ENCODE peak calls at places on chromosomes 11 and 22, in seven cellular contexts. One of them, this sample, is unnamed. For H3K9me3 and H3K4me1, the result is how much of the 10 kb centered on the place peaks cover.

GRCh38 chr11:33376331-33377099 is 119.3 kb downstream of the HIPK3 start:
- DNase-seq in PC-9: no peak
- DNase-seq in iPS DF 6.9: no peak
- DNase-seq in lower lobe of right lung: no peak
- DNase-seq in adrenal gland: no peak
- DNase-seq in neural progenitor cell: peak
- DNase-seq in mammary epithelial cell: peak
- DNase-seq in this sample: peak

GRCh38 chr11:3824714-3825472 is 15.9 kb downstream of the RHOG start:
- DNase-seq in PC-9: no peak
- DNase-seq in iPS DF 6.9: peak
- DNase-seq in lower lobe of right lung: peak
- DNase-seq in adrenal gland: peak
- DNase-seq in neural progenitor cell: peak
- DNase-seq in mammary epithelial cell: no peak
- DNase-seq in this sample: peak

GRCh38 chr11:84091212-84091986 is 805.2 kb upstream of the CCDC90B start:
- DNase-seq in PC-9: no peak
- DNase-seq in iPS DF 6.9: no peak
- DNase-seq in lower lobe of right lung: no peak
- DNase-seq in adrenal gland: peak
- DNase-seq in neural progenitor cell: no peak
- DNase-seq in mammary epithelial cell: no peak
- DNase-seq in this sample: no peak

GRCh38 chr11:34346551-34346950 is 11.3 kb downstream of the ABTB2 start:
- DNase-seq in PC-9: peak
- DNase-seq in iPS DF 6.9: no peak
- DNase-seq in lower lobe of right lung: no peak
- DNase-seq in adrenal gland: peak
- DNase-seq in neural progenitor cell: no peak
- DNase-seq in mammary epithelial cell: peak
- DNase-seq in this sample: no peak

GRCh38 chr11:6438979-6439571 is 1.7 kb downstream of the HPX start:
- DNase-seq in PC-9: no peak
- DNase-seq in iPS DF 6.9: no peak
- DNase-seq in lower lobe of right lung: no peak
- DNase-seq in adrenal gland: peak
- DNase-seq in neural progenitor cell: peak
- DNase-seq in mammary epithelial cell: peak
- DNase-seq in this sample: peak

GRCh38 chr22:45502215-45503070 is at the start of gene FBLN1:
- DNase-seq in PC-9: peak
- DNase-seq in iPS DF 6.9: no peak
- DNase-seq in lower lobe of right lung: peak
- DNase-seq in adrenal gland: no peak
- DNase-seq in neural progenitor cell: peak
- DNase-seq in mammary epithelial cell: no peak
- DNase-seq in this sample: peak

GRCh38 chr11:74460481-74461154 is 6.7 kb downstream of the KCNE3 start:
- DNase-seq in PC-9: peak
- DNase-seq in iPS DF 6.9: no peak
- DNase-seq in lower lobe of right lung: no peak
- DNase-seq in adrenal gland: no peak
- DNase-seq in neural progenitor cell: no peak
- DNase-seq in mammary epithelial cell: peak
- DNase-seq in this sample: no peak

GRCh38 chr11:44066732-44067131 is 662 bp downstream of the ACCS start:
- DNase-seq in PC-9: peak
- DNase-seq in iPS DF 6.9: no peak
- DNase-seq in lower lobe of right lung: no peak
- DNase-seq in adrenal gland: no peak
- DNase-seq in neural progenitor cell: no peak
- DNase-seq in mammary epithelial cell: peak
- DNase-seq in this sample: peak

GRCh38 chr11:120260616-120261015 is 20.7 kb downstream of the POU2F3 start:
- DNase-seq in PC-9: no peak
- DNase-seq in iPS DF 6.9: no peak
- DNase-seq in lower lobe of right lung: no peak
- DNase-seq in adrenal gland: no peak
- DNase-seq in neural progenitor cell: no peak
- DNase-seq in mammary epithelial cell: no peak
- DNase-seq in this sample: no peak
- H3K9me3 ChIP-seq in PC-9: under half
- H3K9me3 ChIP-seq in iPS DF 6.9: under half
- H3K9me3 ChIP-seq in lower lobe of right lung: under half
- H3K9me3 ChIP-seq in adrenal gland: under half
- H3K9me3 ChIP-seq in neural progenitor cell: under half
- H3K9me3 ChIP-seq in mammary epithelial cell: under half
- H3K9me3 ChIP-seq in this sample: under half

DNA sequence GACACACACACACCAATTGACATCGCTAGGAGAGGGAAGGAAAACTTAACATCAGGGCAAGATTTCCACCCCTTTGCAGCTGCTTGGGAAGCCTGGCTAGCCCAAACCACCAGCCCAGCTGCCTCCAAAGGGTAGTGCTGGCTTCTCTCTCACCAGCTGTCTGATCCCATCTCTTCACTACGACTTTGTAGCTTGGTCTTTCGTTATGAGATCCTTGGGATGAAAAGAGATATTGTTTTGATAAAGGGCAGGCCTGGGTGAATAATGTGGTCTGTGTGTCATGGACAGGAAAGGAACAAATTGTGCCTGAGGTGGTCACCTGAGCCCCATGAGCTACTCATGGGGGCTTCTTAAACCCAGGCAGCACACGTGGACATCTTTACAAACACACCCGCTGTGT is 101.9 kb downstream of the ARL14EP start:
- DNase-seq in PC-9: no peak
- DNase-seq in iPS DF 6.9: no peak
- DNase-seq in lower lobe of right lung: no peak
- DNase-seq in adrenal gland: no peak
- DNase-seq in neural progenitor cell: no peak
- DNase-seq in mammary epithelial cell: no peak
- DNase-seq in this sample: no peak
- H3K4me1 ChIP-seq in PC-9: under half
- H3K4me1 ChIP-seq in iPS DF 6.9: under half
- H3K4me1 ChIP-seq in lower lobe of right lung: under half
- H3K4me1 ChIP-seq in adrenal gland: under half
- H3K4me1 ChIP-seq in neural progenitor cell: under half
- H3K4me1 ChIP-seq in mammary epithelial cell: under half
- H3K4me1 ChIP-seq in this sample: under half

DNA sequence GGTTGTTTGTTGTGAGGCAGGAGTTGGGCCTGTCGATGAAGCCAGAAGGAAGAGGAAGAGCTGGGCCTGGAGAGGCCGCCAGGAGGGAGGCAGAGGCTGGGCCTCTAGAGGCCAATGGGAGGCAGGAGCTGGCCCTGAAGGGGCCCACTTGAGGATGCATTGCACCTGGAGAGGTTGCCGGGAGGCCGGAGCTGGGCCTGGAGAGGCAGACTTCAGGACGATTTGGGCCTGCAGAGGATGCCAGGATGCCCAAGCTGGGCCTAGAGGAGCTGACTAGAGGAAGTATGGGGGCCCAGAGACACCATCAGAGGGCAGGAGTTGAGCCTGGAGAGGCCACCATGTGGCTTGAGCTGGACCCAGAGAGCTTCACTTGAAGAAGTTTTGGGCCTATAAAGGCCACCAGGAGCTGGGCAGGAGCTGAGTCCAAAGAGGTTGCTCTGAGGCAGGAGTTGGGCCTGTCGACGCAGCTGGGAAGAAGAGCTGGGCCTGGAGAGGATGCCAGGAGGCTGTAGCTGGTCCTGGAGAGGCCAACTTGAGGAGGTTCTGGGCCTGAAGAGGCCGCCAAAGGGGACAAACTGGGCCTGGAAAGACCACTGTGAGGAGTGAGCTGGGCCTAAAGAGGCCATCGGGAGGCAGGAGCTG is 39.0 kb downstream of the OR4C45 start:
- DNase-seq in PC-9: no peak
- DNase-seq in iPS DF 6.9: no peak
- DNase-seq in lower lobe of right lung: no peak
- DNase-seq in adrenal gland: no peak
- DNase-seq in neural progenitor cell: no peak
- DNase-seq in mammary epithelial cell: no peak
- DNase-seq in this sample: no peak
- H3K9me3 ChIP-seq in PC-9: under half
- H3K9me3 ChIP-seq in iPS DF 6.9: under half
- H3K9me3 ChIP-seq in lower lobe of right lung: under half
- H3K9me3 ChIP-seq in adrenal gland: under half
- H3K9me3 ChIP-seq in neural progenitor cell: under half
- H3K9me3 ChIP-seq in mammary epithelial cell: under half
- H3K9me3 ChIP-seq in this sample: under half

DNA sequence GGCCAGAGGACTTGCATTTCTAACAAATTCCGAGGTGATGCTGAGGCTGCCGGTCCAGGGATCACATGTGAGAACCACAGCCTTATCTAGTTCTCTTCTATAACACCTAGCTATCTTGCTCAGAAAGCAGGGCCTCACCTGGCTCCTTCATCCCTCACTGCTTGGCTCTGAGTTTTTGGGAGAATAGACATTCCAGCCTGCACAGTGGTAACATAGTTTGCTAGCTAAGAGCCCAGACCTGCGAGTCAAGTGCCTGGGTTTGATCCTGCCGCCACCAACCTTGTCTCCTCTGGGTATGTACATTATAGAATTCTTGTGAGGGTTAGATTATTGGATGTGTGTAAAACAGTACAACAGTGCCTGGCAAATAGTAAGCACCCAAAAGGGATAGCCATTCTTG is 13.5 kb upstream of the POU2AF1 start:
- DNase-seq in PC-9: no peak
- DNase-seq in iPS DF 6.9: no peak
- DNase-seq in lower lobe of right lung: no peak
- DNase-seq in adrenal gland: no peak
- DNase-seq in neural progenitor cell: no peak
- DNase-seq in mammary epithelial cell: no peak
- DNase-seq in this sample: no peak
- H3K4me1 ChIP-seq in PC-9: under half
- H3K4me1 ChIP-seq in iPS DF 6.9: under half
- H3K4me1 ChIP-seq in lower lobe of right lung: under half
- H3K4me1 ChIP-seq in adrenal gland: under half
- H3K4me1 ChIP-seq in neural progenitor cell: under half
- H3K4me1 ChIP-seq in mammary epithelial cell: under half
- H3K4me1 ChIP-seq in this sample: under half

GRCh38 chr22:23002612-23003180 is 67.6 kb upstream of the GNAZ start:
- DNase-seq in PC-9: no peak
- DNase-seq in iPS DF 6.9: no peak
- DNase-seq in lower lobe of right lung: no peak
- DNase-seq in adrenal gland: no peak
- DNase-seq in neural progenitor cell: no peak
- DNase-seq in mammary epithelial cell: no peak
- DNase-seq in this sample: no peak

GRCh38 chr22:23001463-23001862 is 68.9 kb upstream of the GNAZ start:
- DNase-seq in PC-9: no peak
- DNase-seq in iPS DF 6.9: no peak
- DNase-seq in lower lobe of right lung: no peak
- DNase-seq in adrenal gland: no peak
- DNase-seq in neural progenitor cell: no peak
- DNase-seq in mammary epithelial cell: no peak
- DNase-seq in this sample: no peak

GRCh38 chr22:22999473-22999872 is 70.8 kb upstream of the GNAZ start:
- DNase-seq in PC-9: no peak
- DNase-seq in iPS DF 6.9: no peak
- DNase-seq in lower lobe of right lung: no peak
- DNase-seq in adrenal gland: no peak
- DNase-seq in neural progenitor cell: no peak
- DNase-seq in mammary epithelial cell: peak
- DNase-seq in this sample: no peak

GRCh38 chr22:22997988-22998387 is 72.3 kb upstream of the GNAZ start:
- DNase-seq in PC-9: no peak
- DNase-seq in iPS DF 6.9: no peak
- DNase-seq in lower lobe of right lung: no peak
- DNase-seq in adrenal gland: no peak
- DNase-seq in neural progenitor cell: no peak
- DNase-seq in mammary epithelial cell: no peak
- DNase-seq in this sample: no peak

DNA sequence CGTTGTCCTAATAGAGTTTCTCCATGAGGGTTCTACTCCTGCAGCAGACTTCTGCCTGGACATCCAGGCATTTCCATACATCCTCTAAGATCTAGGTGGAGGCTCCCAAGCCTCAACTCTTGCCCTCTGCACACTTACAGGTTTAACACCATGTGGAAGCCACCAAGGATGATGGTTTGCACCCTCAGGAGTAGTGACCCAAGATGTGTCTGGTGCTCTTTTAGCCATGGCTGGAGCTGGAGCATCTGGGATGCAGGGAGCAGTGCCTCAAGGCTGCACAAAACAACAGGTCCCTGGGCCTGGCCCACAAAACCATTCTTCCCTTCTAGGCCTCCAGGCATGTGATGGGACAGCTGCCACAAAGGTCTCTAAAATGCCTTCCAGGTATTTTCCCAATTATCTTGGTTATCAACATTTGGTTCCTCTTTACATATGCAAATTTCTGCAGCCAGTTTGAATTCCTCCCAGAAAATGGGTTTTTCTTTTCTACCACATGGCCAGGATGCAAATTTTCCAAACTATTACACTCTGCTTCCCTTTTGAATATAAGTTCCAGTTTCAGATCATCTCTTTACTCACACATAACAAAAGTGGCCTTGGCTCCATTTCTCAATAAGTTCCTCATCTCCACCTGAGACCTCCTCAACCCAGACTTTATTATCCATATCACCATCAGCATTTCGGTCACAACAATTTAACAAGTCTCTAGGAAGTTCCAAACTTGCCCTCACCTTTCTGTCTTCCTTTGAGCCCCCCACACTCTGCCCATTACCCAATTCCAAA is 69.5 kb upstream of the GNAZ start:
- DNase-seq in PC-9: no peak
- DNase-seq in iPS DF 6.9: no peak
- DNase-seq in lower lobe of right lung: no peak
- DNase-seq in adrenal gland: no peak
- DNase-seq in neural progenitor cell: no peak
- DNase-seq in mammary epithelial cell: no peak
- DNase-seq in this sample: no peak
- H3K9me3 ChIP-seq in PC-9: under half
- H3K9me3 ChIP-seq in iPS DF 6.9: under half
- H3K9me3 ChIP-seq in lower lobe of right lung: under half
- H3K9me3 ChIP-seq in adrenal gland: under half
- H3K9me3 ChIP-seq in neural progenitor cell: under half
- H3K9me3 ChIP-seq in mammary epithelial cell: under half
- H3K9me3 ChIP-seq in this sample: under half

GRCh38 chr22:44361391-44362126 is 48.8 kb upstream of the SHISAL1 start:
- DNase-seq in PC-9: peak
- DNase-seq in iPS DF 6.9: no peak
- DNase-seq in lower lobe of right lung: peak
- DNase-seq in adrenal gland: no peak
- DNase-seq in neural progenitor cell: no peak
- DNase-seq in mammary epithelial cell: peak
- DNase-seq in this sample: no peak
- H3K4me1 ChIP-seq in PC-9: half or more
- H3K4me1 ChIP-seq in iPS DF 6.9: under half
- H3K4me1 ChIP-seq in lower lobe of right lung: under half
- H3K4me1 ChIP-seq in adrenal gland: under half
- H3K4me1 ChIP-seq in neural progenitor cell: under half
- H3K4me1 ChIP-seq in mammary epithelial cell: half or more
- H3K4me1 ChIP-seq in this sample: under half